ENCODE peak calls at places on chromosome 3, in five cellular contexts. A is NT2/D1, J is GM12878, D is HepG2, I is H1. C is an unnamed sample.
A peak's percentile ranks its signal among the peaks of the same experiment; 100 is the strongest.

GRCh38 chr3:126847061-126847460 is 135.9 kb upstream of the PLXNA1 start:
- DNase-seq in A (no peak), J (no peak), D (no peak), I (no peak), C (no peak)

GRCh38 chr3:184546252-184546651 is 15.3 kb upstream of the EPHB3 start:
- DNase-seq in A (no peak), J (no peak), D (no peak), I (no peak), C (no peak)

GRCh38 chr3:53065841-53066480 is 20.1 kb upstream of the SFMBT1 start:
- DNase-seq in A (no peak), J (no peak), D (no peak), I (no peak), C (no peak)

GRCh38 chr3:155704041-155704440 is 40.8 kb downstream of the PLCH1 start:
- DNase-seq in A (no peak), J (no peak), D (no peak), I (no peak), C (no peak)

GRCh38 chr3:143121240-143122088 is 1.9 kb downstream of the CHST2 start:
- DNase-seq in A (peak; percentile 83), J (no peak), D (no peak), I (no peak), C (no peak)

GRCh38 chr3:66428733-66429132 is 72.1 kb downstream of the LRIG1 start:
- DNase-seq in A (no peak), J (no peak), D (no peak), I (no peak), C (no peak)

GRCh38 chr3:29065211-29065785 is 215.6 kb upstream of the RBMS3 start:
- DNase-seq in A (peak; percentile 74), J (no peak), D (no peak), I (peak; percentile 34), C (peak; percentile 34)

GRCh38 chr3:121883507-121883906 is 10.7 kb upstream of the SLC15A2 start:
- DNase-seq in A (no peak), J (no peak), D (peak; percentile 35), I (no peak), C (peak; percentile 22)

GRCh38 chr3:111465081-111465670 is 76.8 kb upstream of the CD96 start:
- DNase-seq in A (no peak), J (no peak), D (no peak), I (no peak), C (no peak)

GRCh38 chr3:110180733-110181132 is 843.4 kb upstream of the DPPA4 start:
- DNase-seq in A (no peak), J (no peak), D (no peak), I (no peak), C (no peak)

GRCh38 chr3:99641480-99641879 is 3.1 kb downstream of the COL8A1 start:
- DNase-seq in A (no peak), J (no peak), D (no peak), I (no peak), C (no peak)

GRCh38 chr3:55935241-55935640 is 448.1 kb upstream of the WNT5A start:
- DNase-seq in A (no peak), J (no peak), D (no peak), I (no peak), C (peak; percentile 32)

GRCh38 chr3:141078200-141078599 is 27.1 kb downstream of the SPSB4 start:
- DNase-seq in A (no peak), J (no peak), D (no peak), I (no peak), C (no peak)

GRCh38 chr3:186888569-186888968 is 41.8 kb upstream of the ST6GAL1 start:
- DNase-seq in A (no peak), J (no peak), D (no peak), I (no peak), C (no peak)

GRCh38 chr3:17070560-17070959 is 185.8 kb downstream of the PLCL2 start:
- DNase-seq in A (no peak), J (no peak), D (no peak), I (no peak), C (peak; percentile 16)

GRCh38 chr3:33062814-33063346 is 34.1 kb downstream of the GLB1 start:
- DNase-seq in A (no peak), J (no peak), D (no peak), I (no peak), C (no peak)

GRCh38 chr3:165854696-165855095 is 17.5 kb upstream of the BCHE start:
- DNase-seq in A (no peak), J (no peak), D (peak; percentile 1), I (no peak), C (peak; percentile 12)

GRCh38 chr3:172376402-172376801 is 71.9 kb downstream of the GHSR start:
- DNase-seq in A (no peak), J (no peak), D (no peak), I (no peak), C (no peak)

GRCh38 chr3:48274452-48274851 is 33.5 kb downstream of the ZNF589 start:
- DNase-seq in A (no peak), J (no peak), D (no peak), I (no peak), C (no peak)

GRCh38 chr3:172751188-172751571 is 654 bp downstream of the ECT2 start:
- DNase-seq in A (no peak), J (no peak), D (no peak), I (no peak), C (peak; percentile 20)

GRCh38 chr3:40185029-40185695 is 124.3 kb upstream of the EIF1B start:
- DNase-seq in A (no peak), J (peak; percentile 53), D (no peak), I (no peak), C (no peak)

GRCh38 chr3:98897701-98898100 is 3.8 kb downstream of the DCBLD2 start:
- DNase-seq in A (no peak), J (no peak), D (no peak), I (no peak), C (no peak)

GRCh38 chr3:5426094-5426883 is 238.8 kb downstream of the EDEM1 start:
- DNase-seq in A (peak; percentile 86), J (no peak), D (peak; percentile 57), I (peak; percentile 73), C (peak; percentile 72)

GRCh38 chr3:99751649-99752048 is 66.0 kb upstream of the CMSS1 start:
- DNase-seq in A (no peak), J (no peak), D (no peak), I (no peak), C (no peak)

GRCh38 chr3:108489776-108490175 is 20.6 kb downstream of the MYH15 start:
- DNase-seq in A (peak; percentile 56), J (peak; percentile 31), D (peak; percentile 39), I (no peak), C (peak; percentile 53)

GRCh38 chr3:132486086-132486485 is 68.8 kb downstream of the DNAJC13 start:
- DNase-seq in A (no peak), J (no peak), D (no peak), I (no peak), C (no peak)

GRCh38 chr3:105359098-105359762 is 7.5 kb upstream of the ALCAM start:
- DNase-seq in A (no peak), J (no peak), D (no peak), I (no peak), C (no peak)

GRCh38 chr3:5822843-5823242 is 635.3 kb downstream of the EDEM1 start:
- DNase-seq in A (no peak), J (no peak), D (no peak), I (no peak), C (no peak)

GRCh38 chr3:171672124-171672523 is 138.2 kb downstream of the PLD1 start:
- DNase-seq in A (no peak), J (no peak), D (no peak), I (no peak), C (no peak)

GRCh38 chr3:128235207-128235933 is 82.1 kb downstream of the EEFSEC start:
- DNase-seq in A (no peak), J (no peak), D (no peak), I (no peak), C (no peak)

GRCh38 chr3:134608957-134609525 is 41.8 kb downstream of the KY start:
- DNase-seq in A (no peak), J (no peak), D (no peak), I (no peak), C (no peak)

GRCh38 chr3:129943020-129943419 is 31.5 kb upstream of the TRH start:
- DNase-seq in A (no peak), J (no peak), D (no peak), I (no peak), C (no peak)
- TF ChIP-seq SUZ12 in A (no peak), J (no peak), D (no peak), I (no peak), C (no peak)

GRCh38 chr3:196044513-196044912 is 37.4 kb downstream of the TFRC start:
- DNase-seq in A (no peak), J (no peak), D (no peak), I (no peak), C (no peak)
- TF ChIP-seq SUZ12 in A (no peak), J (no peak), D (no peak), I (no peak), C (no peak)

GRCh38 chr3:114441386-114441785 is 147.6 kb downstream of the TIGIT start:
- DNase-seq in A (no peak), J (no peak), D (no peak), I (no peak), C (no peak)

GRCh38 chr3:114439279-114439678 is 145.5 kb downstream of the TIGIT start:
- DNase-seq in A (no peak), J (no peak), D (no peak), I (no peak), C (no peak)

GRCh38 chr3:114440700-114441099 is 146.9 kb downstream of the TIGIT start:
- DNase-seq in A (no peak), J (no peak), D (no peak), I (no peak), C (no peak)

GRCh38 chr3:114444216-114444615 is 150.4 kb downstream of the TIGIT start:
- DNase-seq in A (no peak), J (no peak), D (no peak), I (no peak), C (no peak)

GRCh38 chr3:114442251-114442650 is 148.4 kb downstream of the TIGIT start:
- DNase-seq in A (no peak), J (no peak), D (no peak), I (no peak), C (no peak)
- TF ChIP-seq SUZ12 in A (no peak), J (no peak), D (no peak), I (no peak), C (no peak)

GRCh38 chr3:9681011-9681722 is 22.5 kb upstream of the CPNE9 start:
- DNase-seq in A (no peak), J (no peak), D (no peak), I (no peak), C (no peak)

GRCh38 chr3:9681723-9682081 is 21.9 kb upstream of the CPNE9 start:
- DNase-seq in A (no peak), J (no peak), D (peak; percentile 58), I (no peak), C (no peak)

GRCh38 chr3:9676780-9677179 is 26.9 kb upstream of the CPNE9 start:
- DNase-seq in A (peak; percentile 11), J (no peak), D (peak; percentile 9), I (no peak), C (no peak)

GRCh38 chr3:9679476-9680097 is 24.0 kb upstream of the CPNE9 start:
- DNase-seq in A (no peak), J (no peak), D (no peak), I (no peak), C (no peak)

DNA sequence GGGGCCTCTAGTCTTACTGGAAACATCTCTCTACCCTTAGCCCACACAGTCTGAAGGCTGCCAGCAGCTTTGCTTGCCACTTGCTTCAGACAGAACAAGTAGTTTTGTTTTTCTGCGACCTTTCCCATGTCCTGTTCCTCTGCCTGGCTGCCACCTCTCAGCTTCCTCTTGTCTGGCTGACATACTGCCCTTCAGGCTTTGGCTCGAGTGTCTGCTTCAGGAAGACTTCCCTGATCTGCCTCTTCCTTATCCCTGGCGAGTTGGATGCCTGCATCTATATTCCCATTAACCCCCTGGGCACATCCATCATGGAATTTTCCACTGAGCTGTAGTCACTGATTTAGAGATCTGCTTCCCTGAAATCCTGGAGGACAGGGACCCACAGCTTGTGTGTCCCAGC is 25.1 kb upstream of the CPNE9 start:
- DNase-seq in A (no peak), J (no peak), D (no peak), I (no peak), C (no peak)
- TF ChIP-seq SUZ12 in A (no peak), J (no peak), D (no peak), I (no peak), C (no peak)